ENCODE peak calls at places on chromosomes 6 and 20, in eight cellular contexts. R is NT2/D1; H is pancreas; G is stimulated activated CD8-positive, alpha-beta memory T cell treated with anti-CD3 and anti-CD28 coated beads, Interleukin-4, amount 100 ng/mL, for 1 hour; O is cardiac fibroblast; Z is C1 segment of cervical spinal cord; P is iPS-NIHi11; V is naive thymus-derived CD8-positive, alpha-beta T cell. J is an unnamed sample.

GRCh38 chr6:24903681-24904080 is 32.1 kb downstream of the RIPOR2 start:
- DNase-seq in R (no peak), H (no peak), G (no peak), O (no peak), Z (no peak), P (no peak), V (no peak), J (no peak)

GRCh38 chr20:41141153-41141815 is 3.9 kb downstream of the PLCG1 start:
- DNase-seq in R (no peak), H (no peak), G (no peak), O (peak; percentile 50), Z (no peak), P (no peak), V (no peak), J (no peak)

GRCh38 chr6:154705471-154706113 is 27.6 kb upstream of the SCAF8 start:
- DNase-seq in R (no peak), H (no peak), G (no peak), O (peak; percentile 40), Z (no peak), P (no peak), V (no peak), J (no peak)

GRCh38 chr6:137291441-137291840 is 72.3 kb upstream of the IFNGR1 start:
- DNase-seq in R (no peak), H (no peak), G (no peak), O (peak; percentile 71), Z (peak; percentile 30), P (no peak), V (no peak), J (peak; percentile 25)

GRCh38 chr6:38137609-38138008 is 318.1 kb downstream of the ZFAND3 start:
- DNase-seq in R (peak; percentile 16), H (no peak), G (no peak), O (no peak), Z (no peak), P (peak; percentile 67), V (no peak), J (no peak)

GRCh38 chr20:7193681-7194080 is 426.2 kb downstream of the BMP2 start:
- DNase-seq in R (no peak), H (no peak), G (no peak), O (no peak), Z (no peak), P (no peak), V (no peak), J (no peak)

GRCh38 chr6:88650979-88651378 is 312.4 kb downstream of the RNGTT start:
- DNase-seq in R (no peak), H (no peak), G (no peak), O (no peak), Z (no peak), P (no peak), V (no peak), J (no peak)

GRCh38 chr6:142850653-142851434 is 94.1 kb downstream of the HIVEP2 start:
- DNase-seq in R (no peak), H (no peak), G (no peak), O (no peak), Z (no peak), P (no peak), V (no peak), J (no peak)

GRCh38 chr6:27370391-27370790 is 18.2 kb upstream of the ZNF391 start:
- DNase-seq in R (no peak), H (no peak), G (no peak), O (no peak), Z (no peak), P (no peak), V (no peak), J (no peak)

GRCh38 chr6:27669278-27669797 is 196.4 kb upstream of the ZNF184 start:
- DNase-seq in R (no peak), H (no peak), G (no peak), O (no peak), Z (no peak), P (no peak), V (peak; percentile 20), J (no peak)

GRCh38 chr20:3175270-3175669 is 1.9 kb upstream of the LZTS3 start:
- DNase-seq in R (no peak), H (no peak), G (no peak), O (no peak), Z (no peak), P (no peak), V (no peak), J (no peak)

GRCh38 chr20:3572151-3572550 is 91.0 kb downstream of the GFRA4 start:
- DNase-seq in R (no peak), H (no peak), G (no peak), O (peak; percentile 12), Z (no peak), P (no peak), V (no peak), J (no peak)

GRCh38 chr20:47133809-47134456 is 222.6 kb downstream of the ZMYND8 start:
- DNase-seq in R (no peak), H (no peak), G (no peak), O (peak; percentile 89), Z (no peak), P (no peak), V (no peak), J (no peak)

GRCh38 chr6:121917263-121917829 is 481.9 kb downstream of the GJA1 start:
- DNase-seq in R (no peak), H (no peak), G (no peak), O (no peak), Z (no peak), P (no peak), V (no peak), J (no peak)

GRCh38 chr6:82118150-82118562 is 129.4 kb downstream of the IBTK start:
- DNase-seq in R (no peak), H (no peak), G (no peak), O (peak; percentile 45), Z (no peak), P (no peak), V (no peak), J (no peak)

GRCh38 chr20:57509665-57510237 is 15.2 kb downstream of the CTCFL start:
- DNase-seq in R (no peak), H (peak; percentile 33), G (no peak), O (peak; percentile 16), Z (no peak), P (peak; percentile 70), V (no peak), J (no peak)

GRCh38 chr6:111603648-111604047 is 2.0 kb downstream of the TRAF3IP2 start:
- DNase-seq in R (no peak), H (no peak), G (no peak), O (no peak), Z (no peak), P (no peak), V (no peak), J (no peak)

GRCh38 chr6:43895656-43896055 is 125.6 kb downstream of the VEGFA start:
- DNase-seq in R (no peak), H (no peak), G (no peak), O (no peak), Z (no peak), P (no peak), V (no peak), J (no peak)

GRCh38 chr6:5665173-5665572 is 341.6 kb downstream of the NRN1 start:
- DNase-seq in R (no peak), H (no peak), G (no peak), O (no peak), Z (no peak), P (no peak), V (peak; percentile 70), J (no peak)

GRCh38 chr6:45297302-45297701 is 30.8 kb upstream of the RUNX2 start:
- DNase-seq in R (no peak), H (no peak), G (no peak), O (no peak), Z (no peak), P (no peak), V (no peak), J (no peak)

GRCh38 chr20:13554706-13555105 is 84.0 kb downstream of the TASP1 start:
- DNase-seq in R (no peak), H (no peak), G (no peak), O (peak; percentile 11), Z (no peak), P (no peak), V (no peak), J (no peak)

GRCh38 chr6:94026575-94026974 is 607.2 kb upstream of the EPHA7 start:
- DNase-seq in R (no peak), H (no peak), G (no peak), O (no peak), Z (no peak), P (no peak), V (no peak), J (no peak)

GRCh38 chr6:78597966-78598365 is 269.4 kb upstream of the IRAK1BP1 start:
- DNase-seq in R (no peak), H (no peak), G (no peak), O (no peak), Z (no peak), P (no peak), V (no peak), J (no peak)

GRCh38 chr6:140747114-140747513 is 1372.7 kb upstream of the CITED2 start:
- DNase-seq in R (no peak), H (no peak), G (no peak), O (no peak), Z (no peak), P (no peak), V (no peak), J (no peak)

GRCh38 chr6:122681715-122682114 is 71.5 kb downstream of the PKIB start:
- DNase-seq in R (no peak), H (no peak), G (no peak), O (no peak), Z (no peak), P (no peak), V (no peak), J (no peak)

GRCh38 chr6:144310761-144311160 is 25.6 kb downstream of the UTRN start:
- DNase-seq in R (no peak), H (no peak), G (no peak), O (no peak), Z (no peak), P (no peak), V (no peak), J (no peak)

GRCh38 chr6:101296184-101296583 is 97.3 kb upstream of the GRIK2 start:
- DNase-seq in R (no peak), H (no peak), G (no peak), O (peak; percentile 17), Z (no peak), P (no peak), V (no peak), J (no peak)

GRCh38 chr6:73985891-73986290 is 289.9 kb downstream of the CD109 start:
- DNase-seq in R (no peak), H (no peak), G (no peak), O (peak; percentile 23), Z (no peak), P (no peak), V (no peak), J (peak; percentile 24)

GRCh38 chr6:67606905-67607828 is 1027.9 kb upstream of the ADGRB3 start:
- DNase-seq in R (no peak), H (no peak), G (no peak), O (peak; percentile 60), Z (no peak), P (no peak), V (no peak), J (no peak)

GRCh38 chr6:498795-499231 is 107.3 kb downstream of the IRF4 start:
- DNase-seq in R (no peak), H (no peak), G (no peak), O (no peak), Z (no peak), P (no peak), V (peak; percentile 22), J (no peak)

GRCh38 chr20:20213722-20214121 is 154.2 kb upstream of the INSM1 start:
- DNase-seq in R (no peak), H (no peak), G (no peak), O (no peak), Z (no peak), P (no peak), V (no peak), J (no peak)

GRCh38 chr6:20998748-20999448 is 464.6 kb downstream of the CDKAL1 start:
- DNase-seq in R (no peak), H (no peak), G (no peak), O (no peak), Z (no peak), P (no peak), V (no peak), J (no peak)